ENCODE peak calls at places on chromosomes 2 and 18, in seven cellular contexts. P, R, I, E, B, X and H are unnamed samples.

GRCh38 chr2:59664946-59665345 is 888.5 kb downstream of the BCL11A start:
- DNase-seq in I (no peak), E (no peak), P (no peak), X (no peak), R (no peak), B (no peak), H (no peak)

GRCh38 chr18:9595197-9595596 is 19.2 kb downstream of the PPP4R1 start:
- DNase-seq in X (peak; percentile 26), B (no peak), E (no peak), P (no peak), R (no peak), I (no peak), H (no peak)

GRCh38 chr2:8216397-8216796 is 465.5 kb upstream of the ID2 start:
- DNase-seq in I (no peak), B (no peak), P (no peak), R (no peak), E (no peak), X (no peak), H (no peak)

GRCh38 chr2:225462945-225463344 is 63.4 kb downstream of the NYAP2 start:
- DNase-seq in I (no peak), R (no peak), X (no peak), P (no peak), E (no peak), B (no peak), H (no peak)

GRCh38 chr2:11697103-11697871 is 27.3 kb upstream of the NTSR2 start:
- DNase-seq in R (no peak), X (peak; percentile 71), B (peak; percentile 44), I (no peak), P (no peak), E (peak; percentile 75), H (peak; percentile 63)

GRCh38 chr2:14423145-14423906 is 209.2 kb upstream of the LRATD1 start:
- DNase-seq in I (no peak), E (no peak), P (no peak), R (no peak), B (no peak), X (no peak), H (no peak)

GRCh38 chr2:50885948-50886347 is 146.0 kb downstream of the NRXN1 start:
- DNase-seq in I (no peak), X (no peak), B (no peak), P (no peak), R (no peak), E (no peak), H (no peak)

GRCh38 chr2:143629344-143629743 is 500.1 kb downstream of the ARHGAP15 start:
- DNase-seq in E (no peak), P (no peak), I (no peak), B (no peak), R (no peak), X (no peak), H (peak; percentile 53)

GRCh38 chr2:36625304-36625703 is 27.3 kb upstream of the FEZ2 start:
- DNase-seq in X (no peak), I (no peak), B (no peak), P (no peak), R (no peak), E (no peak), H (no peak)

GRCh38 chr2:27710640-27711430 is 47.1 kb downstream of the SLC4A1AP start:
- DNase-seq in E (no peak), B (no peak), X (peak; percentile 68), P (no peak), R (no peak), I (no peak), H (no peak)

GRCh38 chr2:222298000-222298310 is 843 bp downstream of the PAX3 start:
- DNase-seq in R (no peak), X (no peak), I (no peak), E (no peak), B (no peak), P (no peak), H (no peak)

GRCh38 chr2:222297600-222297935 is 1.2 kb downstream of the PAX3 start:
- DNase-seq in P (no peak), R (no peak), B (no peak), I (no peak), X (no peak), E (no peak), H (no peak)

GRCh38 chr2:222296911-222297599 is 1.7 kb downstream of the PAX3 start:
- DNase-seq in B (no peak), P (no peak), E (no peak), X (no peak), I (no peak), R (no peak), H (no peak)

GRCh38 chr2:222299926-222300724 is 1.3 kb upstream of the PAX3 start:
- DNase-seq in R (no peak), E (no peak), X (no peak), I (no peak), P (no peak), B (no peak), H (no peak)

DNA sequence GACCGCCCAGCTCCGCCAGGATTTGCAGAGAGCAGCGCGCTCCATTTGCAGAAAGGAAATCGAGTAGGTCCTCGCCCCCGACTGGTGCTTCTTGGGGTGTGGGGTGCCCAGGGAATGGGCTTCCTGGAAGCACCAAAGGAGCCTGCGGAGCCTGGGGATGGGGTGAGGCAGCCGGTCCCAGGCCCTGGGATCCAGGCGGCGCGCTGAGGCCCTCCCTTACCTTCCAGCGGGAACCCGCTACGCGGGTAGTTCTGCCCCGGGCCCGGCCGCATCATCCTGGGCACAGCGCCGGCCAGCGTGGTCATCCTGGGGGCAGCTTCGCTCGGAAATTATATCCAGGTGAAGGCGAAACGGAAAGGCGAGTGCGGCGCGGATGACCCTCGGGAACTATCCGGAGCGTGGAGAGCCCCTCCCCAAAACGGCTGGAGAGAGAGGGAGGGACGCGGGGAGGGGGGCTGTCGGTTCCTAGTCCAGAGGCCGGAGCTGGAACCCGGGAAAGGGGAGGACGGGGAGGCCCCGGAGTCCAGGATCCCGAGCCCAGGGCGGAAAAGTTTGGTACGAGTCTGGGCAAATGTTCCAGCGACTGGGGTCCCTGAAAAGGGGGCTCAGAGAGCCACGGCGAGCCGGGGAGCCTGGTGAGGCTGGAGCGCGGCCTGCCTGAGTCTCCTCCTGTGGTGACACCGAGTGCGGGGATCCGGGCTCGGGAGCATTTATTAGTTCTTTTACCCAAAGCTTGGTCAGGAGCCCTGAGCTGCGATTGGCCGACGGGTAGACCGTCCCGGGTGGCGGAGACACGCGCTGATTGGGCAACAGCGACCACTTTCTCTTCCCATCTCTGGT is at the start of gene PAX3:
- DNase-seq in E (no peak), P (no peak), B (no peak), X (no peak), I (no peak), R (no peak), H (no peak)
- H3K27me3 ChIP-seq in E (peaks cover 99% of the 10 kb centered on the region), P (peaks cover 44% of the 10 kb centered on the region), B (peaks cover 100% of the 10 kb centered on the region), X (peaks cover 95% of the 10 kb centered on the region), I (peaks cover 99% of the 10 kb centered on the region), R (peaks cover 82% of the 10 kb centered on the region), H (peaks cover 89% of the 10 kb centered on the region)

DNA sequence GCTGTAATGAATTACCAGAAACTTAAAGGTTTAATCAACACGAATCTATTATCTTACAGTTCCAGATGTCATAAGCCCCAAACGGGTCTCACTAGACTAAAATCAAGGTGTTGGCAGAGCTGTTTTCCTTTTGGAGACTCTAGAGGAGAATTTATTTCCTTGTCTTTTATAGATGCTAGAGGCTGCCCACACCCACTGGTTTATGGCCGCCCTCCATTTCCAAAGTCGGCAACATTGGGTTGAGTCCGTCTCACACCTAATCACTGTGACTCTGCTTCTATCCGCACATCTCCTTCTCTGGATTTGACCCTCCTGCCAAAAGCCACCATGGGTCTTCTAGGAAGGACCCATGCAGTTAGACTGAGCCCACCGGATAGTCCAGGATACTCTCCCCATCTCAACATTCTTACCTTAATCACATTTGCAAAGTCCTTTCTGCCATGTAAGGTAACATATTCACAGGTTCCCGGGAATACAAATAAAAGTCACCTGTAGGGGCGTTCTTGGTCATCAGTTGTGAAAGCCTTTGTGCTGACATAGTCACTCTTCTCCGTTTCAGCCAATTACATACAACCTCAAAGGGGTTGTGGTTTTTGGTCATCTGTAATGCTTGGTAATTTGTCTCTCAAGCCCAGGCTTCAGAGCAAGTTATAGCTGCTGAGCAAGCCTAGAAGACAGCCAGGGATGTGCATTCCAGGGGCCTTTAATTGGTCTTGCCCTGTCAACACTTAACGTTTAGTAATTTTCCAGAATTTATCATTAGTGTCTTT is 179.4 kb downstream of the ANTXR1 start:
- DNase-seq in X (no peak), B (no peak), I (no peak), R (no peak), E (no peak), P (no peak), H (no peak)
- H3K27ac ChIP-seq in X (no peak overlapping the region), B (no peak overlapping the region), I (no peak overlapping the region), R (no peak overlapping the region), E (no peak overlapping the region), P (no peak overlapping the region), H (no peak overlapping the region)

GRCh38 chr18:23661735-23662308 is 889 bp downstream of the ANKRD29 start:
- DNase-seq in X (no peak), E (no peak), R (no peak), B (no peak), I (no peak), P (no peak), H (no peak)
- H3K4me3 ChIP-seq in X (peak overlapping the region; percentile 55), E (peak overlapping the region; percentile 59), R (peak overlapping the region; percentile 44), B (peak overlapping the region; percentile 81), I (peak overlapping the region; percentile 28), P (peak overlapping the region; percentile 45), H (peak overlapping the region; percentile 53)

GRCh38 chr2:156253765-156254164 is 78.8 kb downstream of the NR4A2 start:
- DNase-seq in X (no peak), E (no peak), I (no peak), B (no peak), R (no peak), P (no peak), H (no peak)
- H3K27me3 ChIP-seq in X (no peaks in the 10 kb centered on the region), E (no peaks in the 10 kb centered on the region), I (no peaks in the 10 kb centered on the region), B (no peaks in the 10 kb centered on the region), R (no peaks in the 10 kb centered on the region), P (no peaks in the 10 kb centered on the region), H (no peaks in the 10 kb centered on the region)

DNA sequence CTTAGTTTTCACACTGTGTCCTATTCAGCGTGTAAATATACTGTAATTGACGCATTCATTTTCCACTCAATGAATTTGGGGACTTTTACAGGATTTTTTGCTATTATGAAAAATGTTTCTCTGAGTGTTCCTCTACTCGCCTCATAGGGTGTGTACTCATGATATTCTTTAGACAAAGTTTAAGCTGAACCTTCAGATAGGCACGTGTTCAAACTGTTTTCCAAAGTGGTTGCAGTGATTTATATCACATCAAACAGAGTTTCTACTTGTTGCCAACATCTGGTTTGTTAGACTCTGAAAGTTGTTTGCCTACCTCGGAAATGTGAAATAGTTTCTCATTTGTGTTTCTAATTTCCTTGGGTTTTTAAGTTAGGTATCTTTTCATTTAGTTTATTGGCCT is 46.4 kb upstream of the IL1R1 start:
- DNase-seq in P (no peak), I (no peak), B (no peak), R (no peak), E (no peak), X (no peak), H (no peak)
- H3K27ac ChIP-seq in P (no peak overlapping the region), I (no peak overlapping the region), B (no peak overlapping the region), R (peak overlapping the region; percentile 20), E (peak overlapping the region; percentile 6), X (no peak overlapping the region), H (no peak overlapping the region)